ENCODE peak calls at places on chromosomes 5 and 9, in six cellular contexts. H, U, W, I, Y and P are unnamed samples.

GRCh38 chr9:78214492-78214891 is 21.4 kb upstream of the CEP78 start:
- DNase-seq in H (no peak), U (no peak), W (no peak), I (no peak), Y (no peak), P (no peak)

GRCh38 chr5:64766105-64766504 is 2.4 kb downstream of the SREK1IP1 start:
- DNase-seq in H (no peak), U (no peak), W (peak), I (no peak), Y (no peak), P (no peak)

GRCh38 chr5:124773291-124774001 is 27.0 kb upstream of the ZNF608 start:
- DNase-seq in H (no peak), U (no peak), W (peak), I (no peak), Y (no peak), P (no peak)

GRCh38 chr9:134704499-134704898 is 62.9 kb downstream of the COL5A1 start:
- DNase-seq in H (no peak), U (no peak), W (peak), I (no peak), Y (no peak), P (no peak)

GRCh38 chr5:75048457-75048953 is 3.9 kb downstream of the GCNT4 start:
- DNase-seq in H (no peak), U (no peak), W (peak), I (no peak), Y (no peak), P (no peak)

GRCh38 chr5:105903069-105903468 is 1767.7 kb downstream of the EFNA5 start:
- DNase-seq in H (no peak), U (no peak), W (peak), I (no peak), Y (no peak), P (peak)

GRCh38 chr9:72315089-72315509 is 49.9 kb downstream of the ZFAND5 start:
- DNase-seq in H (peak), U (peak), W (no peak), I (peak), Y (peak), P (peak)

GRCh38 chr5:79875230-79875629 is 115.8 kb downstream of the MTX3 start:
- DNase-seq in H (no peak), U (no peak), W (peak), I (no peak), Y (peak), P (no peak)

GRCh38 chr9:96068511-96068910 is 193.0 kb downstream of the ERCC6L2 start:
- DNase-seq in H (peak), U (peak), W (no peak), I (no peak), Y (no peak), P (no peak)

GRCh38 chr9:77946969-77947368 is 84.6 kb downstream of the GNAQ start:
- DNase-seq in H (no peak), U (peak), W (peak), I (peak), Y (peak), P (peak)

GRCh38 chr5:83608122-83608521 is 112.5 kb downstream of the HAPLN1 start:
- DNase-seq in H (no peak), U (peak), W (peak), I (no peak), Y (no peak), P (peak)

GRCh38 chr9:111938427-111938800 is 41.8 kb downstream of the UGCG start:
- DNase-seq in H (no peak), U (no peak), W (no peak), I (no peak), Y (no peak), P (no peak)

GRCh38 chr5:88833371-88834107 is 49.4 kb downstream of the MEF2C start:
- DNase-seq in H (peak), U (no peak), W (peak), I (no peak), Y (peak), P (no peak)

GRCh38 chr9:137313956-137314560 is 12.0 kb upstream of the NRARP start:
- DNase-seq in H (no peak), U (no peak), W (no peak), I (no peak), Y (no peak), P (no peak)

GRCh38 chr9:3001311-3001710 is 157.4 kb upstream of the PUM3 start:
- DNase-seq in H (no peak), U (no peak), W (no peak), I (no peak), Y (no peak), P (no peak)

GRCh38 chr9:36939655-36940578 is 94.2 kb downstream of the PAX5 start:
- DNase-seq in H (no peak), U (no peak), W (no peak), I (no peak), Y (no peak), P (no peak)

GRCh38 chr9:89940625-89941024 is 335.8 kb downstream of the GADD45G start:
- DNase-seq in H (no peak), U (no peak), W (peak), I (no peak), Y (no peak), P (no peak)

GRCh38 chr5:103256178-103256577 is 2.4 kb upstream of the MACIR start:
- DNase-seq in H (no peak), U (no peak), W (no peak), I (no peak), Y (no peak), P (no peak)

GRCh38 chr5:103259705-103260355 is 1.3 kb downstream of the MACIR start:
- DNase-seq in H (no peak), U (no peak), W (peak), I (peak), Y (no peak), P (peak)

GRCh38 chr5:103260951-103261350 is 2.4 kb downstream of the MACIR start:
- DNase-seq in H (no peak), U (no peak), W (no peak), I (no peak), Y (no peak), P (no peak)

GRCh38 chr5:103258368-103258956 is at the start of gene MACIR:
- DNase-seq in H (peak), U (peak), W (peak), I (peak), Y (peak), P (peak)

DNA sequence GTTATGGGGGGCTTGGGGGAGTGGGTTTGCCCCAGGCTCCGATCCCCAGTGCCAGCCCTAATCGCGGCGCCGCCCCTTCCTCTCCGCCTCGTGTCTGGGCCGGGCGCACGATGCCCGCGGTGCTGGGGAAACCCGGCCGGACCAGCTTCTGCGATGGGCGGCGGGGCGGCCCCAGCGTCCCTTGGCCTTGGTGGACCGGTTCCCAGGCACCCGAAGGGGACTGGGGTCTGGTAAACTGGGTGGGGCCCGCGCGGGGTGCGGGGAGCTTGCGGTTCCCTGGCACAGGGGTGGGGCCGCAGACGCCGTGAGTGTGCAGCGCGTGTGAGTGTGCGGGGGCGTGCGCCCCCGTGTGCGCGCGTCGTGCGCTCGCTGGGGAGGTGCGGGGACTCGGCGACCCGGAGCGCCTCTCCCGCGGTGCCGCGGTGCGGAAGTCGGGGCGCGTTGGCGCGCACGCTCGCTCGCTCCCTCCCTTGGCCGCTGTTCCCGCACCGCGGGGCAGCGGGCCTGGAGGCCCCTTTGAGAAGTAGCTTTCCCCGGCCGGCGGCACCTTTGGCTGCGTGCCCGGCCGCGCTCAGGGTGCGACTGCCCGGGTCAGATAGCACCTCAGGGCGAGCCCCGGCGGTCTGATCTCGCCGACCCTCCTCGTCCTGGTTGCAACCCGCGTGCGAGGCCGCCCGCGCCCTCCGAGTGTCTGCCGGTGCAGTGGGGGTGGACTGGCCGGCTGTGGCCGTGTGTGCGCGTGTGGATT is 568 bp downstream of the MACIR start:
- DNase-seq in H (peak), U (peak), W (peak), I (peak), Y (peak), P (peak)
- TF ChIP-seq CTCF in H (no peak), U (no peak), W (no peak), I (no peak), Y (no peak), P (no peak)

GRCh38 chr5:143141652-143142051 is 261.8 kb downstream of the NR3C1 start:
- DNase-seq in H (no peak), U (no peak), W (peak), I (no peak), Y (no peak), P (no peak)
- H3K27ac ChIP-seq in H (no peak), U (no peak), W (no peak), I (no peak), Y (no peak), P (no peak)

DNA sequence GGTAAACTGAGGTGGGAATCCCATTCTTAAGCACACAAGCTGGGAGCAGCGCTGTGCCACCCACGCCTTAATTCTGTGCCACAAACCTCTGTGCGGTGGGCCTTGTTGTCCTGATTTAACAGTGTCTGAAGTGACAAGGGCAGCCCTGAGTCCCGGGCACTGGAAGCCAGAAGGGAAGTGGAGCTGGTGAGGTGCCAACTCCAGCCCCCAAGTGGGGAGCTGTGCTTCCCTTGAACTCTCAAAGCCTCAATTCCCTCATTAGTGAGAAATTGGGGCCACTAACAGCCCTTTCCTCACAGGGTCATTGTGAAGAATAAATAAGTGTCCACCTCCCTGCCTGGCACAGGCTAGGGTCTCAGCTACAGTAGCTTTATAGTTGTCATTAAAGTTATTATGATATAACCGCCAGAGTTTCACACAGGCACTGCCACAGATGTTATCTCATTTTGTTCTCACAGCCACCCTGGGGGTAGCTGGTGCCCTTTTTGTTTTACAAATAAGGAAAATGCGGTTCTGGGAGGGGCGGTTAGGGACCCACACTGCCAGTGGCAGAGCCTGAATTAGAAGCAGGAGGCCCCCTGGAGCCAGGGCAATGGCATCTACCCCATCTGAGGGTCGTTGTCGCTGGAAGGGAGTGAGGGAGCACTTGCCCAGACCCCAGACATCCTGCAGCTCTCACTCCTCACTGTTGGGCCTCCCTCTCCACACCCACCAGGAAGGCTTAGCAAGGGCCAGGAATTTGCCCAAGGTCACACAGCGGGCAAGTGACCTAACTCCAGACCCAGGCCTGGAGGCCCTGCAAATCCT is 2.1 kb upstream of the TLX3 start:
- DNase-seq in H (no peak), U (no peak), W (no peak), I (no peak), Y (no peak), P (no peak)
- TF ChIP-seq CTCF in H (no peak), U (no peak), W (no peak), I (no peak), Y (no peak), P (no peak)

GRCh38 chr5:58077966-58078365 is 381.9 kb downstream of the PLK2 start:
- DNase-seq in H (no peak), U (no peak), W (no peak), I (no peak), Y (no peak), P (no peak)

GRCh38 chr5:58074717-58075116 is 385.2 kb downstream of the PLK2 start:
- DNase-seq in H (no peak), U (no peak), W (no peak), I (no peak), Y (no peak), P (no peak)

GRCh38 chr5:58075907-58076306 is 384.0 kb downstream of the PLK2 start:
- DNase-seq in H (no peak), U (no peak), W (no peak), I (no peak), Y (no peak), P (no peak)

GRCh38 chr5:58077387-58077786 is 382.5 kb downstream of the PLK2 start:
- DNase-seq in H (peak), U (no peak), W (no peak), I (no peak), Y (no peak), P (no peak)

GRCh38 chr5:58076473-58077257 is 383.2 kb downstream of the PLK2 start:
- DNase-seq in H (no peak), U (no peak), W (no peak), I (no peak), Y (no peak), P (no peak)
- H3K27ac ChIP-seq in H (no peak), U (no peak), W (no peak), I (no peak), Y (peak), P (no peak)

GRCh38 chr9:27162045-27162444 is 53.0 kb downstream of the TEK start:
- DNase-seq in H (no peak), U (no peak), W (peak), I (no peak), Y (no peak), P (no peak)

GRCh38 chr9:27168496-27168895 is 59.5 kb downstream of the TEK start:
- DNase-seq in H (no peak), U (no peak), W (no peak), I (no peak), Y (no peak), P (no peak)

GRCh38 chr9:27168951-27169350 is 59.9 kb downstream of the TEK start:
- DNase-seq in H (no peak), U (no peak), W (no peak), I (no peak), Y (no peak), P (no peak)

GRCh38 chr9:27165067-27165466 is 56.0 kb downstream of the TEK start:
- DNase-seq in H (no peak), U (no peak), W (no peak), I (no peak), Y (no peak), P (no peak)

GRCh38 chr9:27165670-27166069 is 56.6 kb downstream of the TEK start:
- DNase-seq in H (no peak), U (no peak), W (no peak), I (no peak), Y (no peak), P (no peak)
- TF ChIP-seq CTCF in H (no peak), U (no peak), W (no peak), I (no peak), Y (no peak), P (no peak)

GRCh38 chr9:76700916-76701315 is 63.3 kb upstream of the PCA3 start:
- DNase-seq in H (no peak), U (no peak), W (no peak), I (no peak), Y (no peak), P (no peak)

GRCh38 chr9:76697110-76697509 is 67.1 kb upstream of the PCA3 start:
- DNase-seq in H (no peak), U (no peak), W (no peak), I (no peak), Y (no peak), P (no peak)

GRCh38 chr9:76701441-76702031 is 62.7 kb upstream of the PCA3 start:
- DNase-seq in H (no peak), U (no peak), W (peak), I (no peak), Y (no peak), P (peak)

GRCh38 chr9:76699966-76700365 is 64.3 kb upstream of the PCA3 start:
- DNase-seq in H (no peak), U (no peak), W (peak), I (no peak), Y (no peak), P (no peak)

GRCh38 chr9:76697554-76697953 is 66.7 kb upstream of the PCA3 start:
- DNase-seq in H (no peak), U (no peak), W (no peak), I (no peak), Y (no peak), P (no peak)
- H3K27ac ChIP-seq in H (no peak), U (no peak), W (no peak), I (no peak), Y (no peak), P (no peak)